ENCODE peak calls at places on chromosomes 11 and 22, in ten cellular contexts. U is right lobe of liver, Y is sigmoid colon, L is tibial nerve, A is uterus, M is heart left ventricle, F is A549, D is gastrocnemius medialis, W is testis, V is ovary. S is an unnamed sample.
A peak's percentile ranks its signal among the peaks of the same experiment; 100 is the strongest.

GRCh38 chr22:44091021-44091721 is 67.1 kb downstream of the PARVB start:
- DNase-seq in U (no peak), Y (peak; percentile 62), L (no peak), A (no peak), M (no peak), F (peak; percentile 22), D (no peak), W (no peak), V (no peak), S (peak; percentile 23)

GRCh38 chr11:78194490-78194889 is 5.8 kb downstream of the USP35 start:
- DNase-seq in U (no peak), Y (peak; percentile 15), L (no peak), A (no peak), M (no peak), F (no peak), D (no peak), W (no peak), V (no peak), S (no peak)

GRCh38 chr11:57134284-57134683 is 47.5 kb upstream of the LRRC55 start:
- DNase-seq in U (no peak), Y (no peak), L (no peak), A (no peak), M (no peak), F (no peak), D (no peak), W (no peak), V (no peak), S (no peak)

GRCh38 chr22:35552186-35552842 is 11.7 kb downstream of the RASD2 start:
- DNase-seq in U (no peak), Y (no peak), L (no peak), A (no peak), M (no peak), F (peak; percentile 30), D (no peak), W (peak; percentile 64), V (no peak), S (peak; percentile 59)

GRCh38 chr22:24376002-24376401 is 51.4 kb upstream of the ADORA2A start:
- DNase-seq in U (no peak), Y (no peak), L (no peak), A (no peak), M (no peak), F (no peak), D (no peak), W (no peak), V (no peak), S (no peak)

GRCh38 chr11:10473371-10473770 is 18.3 kb downstream of the AMPD3 start:
- DNase-seq in U (no peak), Y (no peak), L (no peak), A (no peak), M (no peak), F (no peak), D (no peak), W (no peak), V (no peak), S (no peak)

GRCh38 chr11:62437616-62438015 is 18.8 kb downstream of the SCGB1A1 start:
- DNase-seq in U (no peak), Y (no peak), L (no peak), A (no peak), M (no peak), F (no peak), D (no peak), W (no peak), V (no peak), S (no peak)

GRCh38 chr22:41343717-41344116 is 38.0 kb upstream of the TEF start:
- DNase-seq in U (no peak), Y (no peak), L (no peak), A (no peak), M (peak; percentile 16), F (no peak), D (no peak), W (no peak), V (no peak), S (no peak)

GRCh38 chr22:37819100-37819433 is 4.1 kb upstream of the GALR3 start:
- DNase-seq in U (no peak), Y (no peak), L (no peak), A (no peak), M (no peak), F (no peak), D (no peak), W (no peak), V (no peak), S (no peak)

GRCh38 chr22:37815593-37815992 is 7.6 kb upstream of the GALR3 start:
- DNase-seq in U (peak; percentile 26), Y (no peak), L (no peak), A (no peak), M (no peak), F (no peak), D (no peak), W (no peak), V (no peak), S (no peak)

GRCh38 chr22:37818397-37819099 is 4.6 kb upstream of the GALR3 start:
- DNase-seq in U (peak; percentile 75), Y (peak; percentile 83), L (no peak), A (no peak), M (peak; percentile 75), F (no peak), D (no peak), W (peak; percentile 82), V (peak; percentile 62), S (peak; percentile 77)

GRCh38 chr22:37816543-37817180 is 6.5 kb upstream of the GALR3 start:
- DNase-seq in U (peak; percentile 63), Y (no peak), L (no peak), A (no peak), M (no peak), F (no peak), D (no peak), W (no peak), V (no peak), S (no peak)

DNA sequence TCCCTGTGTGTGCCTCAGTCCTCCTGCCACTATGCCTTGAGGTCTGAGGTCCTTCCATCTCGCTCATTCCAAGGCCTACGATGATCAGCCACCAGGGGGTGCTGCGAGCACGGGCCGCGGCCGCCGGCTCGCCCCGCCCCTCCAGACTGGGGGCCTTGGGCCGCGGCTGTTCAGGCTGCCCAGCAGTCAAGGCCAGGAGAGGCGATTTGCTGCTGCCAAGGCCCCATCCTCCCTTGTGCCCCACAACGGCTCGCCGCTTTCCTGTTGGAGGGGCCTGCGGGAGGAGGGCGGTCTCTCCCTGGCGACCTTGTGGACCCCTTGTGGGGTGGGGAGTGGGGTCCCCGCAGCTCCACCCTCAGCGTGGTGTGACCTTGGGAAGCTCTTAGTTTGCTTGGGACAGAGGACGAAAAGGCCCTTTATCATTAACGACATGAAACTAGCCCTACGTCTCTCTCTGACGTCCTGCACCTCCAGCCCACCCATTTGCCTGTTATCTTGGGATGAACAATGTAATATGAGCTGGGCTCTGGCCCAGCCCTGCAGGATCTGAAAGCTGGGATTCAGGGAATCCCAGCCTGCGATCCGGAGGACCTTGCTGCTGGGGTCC is 5.4 kb upstream of the GALR3 start:
- DNase-seq in U (peak; percentile 82), Y (peak; percentile 90), L (peak; percentile 93), A (peak; percentile 89), M (peak; percentile 88), F (peak; percentile 68), D (peak; percentile 51), W (peak; percentile 92), V (peak; percentile 90), S (peak; percentile 91)
- TF ChIP-seq POLR2A in U (no peak), Y (no peak), L (no peak), A (no peak), M (no peak), F (no peak), D (no peak), W (no peak), V (peak; percentile 38), S (no peak)

GRCh38 chr22:27668828-27669797 is 132.4 kb downstream of the MN1 start:
- DNase-seq in U (no peak), Y (no peak), L (no peak), A (no peak), M (peak; percentile 94), F (peak; percentile 87), D (peak; percentile 95), W (peak; percentile 84), V (no peak), S (peak; percentile 96)
- TF ChIP-seq POLR2A in U (no peak), Y (no peak), L (no peak), A (no peak), M (peak; percentile 50), F (no peak), D (peak; percentile 82), W (no peak), V (no peak), S (peak; percentile 84)

GRCh38 chr22:30289126-30289979 is at the start of gene CASTOR1:
- DNase-seq in U (peak; percentile 99), Y (peak; percentile 100), L (peak; percentile 97), A (peak; percentile 99), M (peak; percentile 100), F (peak; percentile 96), D (peak; percentile 98), W (peak; percentile 99), V (peak; percentile 99), S (peak; percentile 97)

GRCh38 chr22:30286813-30287625 is 2.3 kb downstream of the CASTOR1 start:
- DNase-seq in U (peak; percentile 82), Y (peak; percentile 81), L (no peak), A (peak; percentile 68), M (peak; percentile 67), F (peak; percentile 73), D (no peak), W (peak; percentile 80), V (peak; percentile 71), S (peak; percentile 80)

GRCh38 chr22:30288414-30289125 is 735 bp downstream of the CASTOR1 start:
- DNase-seq in U (no peak), Y (peak; percentile 72), L (no peak), A (no peak), M (no peak), F (peak; percentile 25), D (no peak), W (no peak), V (peak; percentile 55), S (peak; percentile 53)

GRCh38 chr22:30286331-30286730 is 3.0 kb downstream of the CASTOR1 start:
- DNase-seq in U (no peak), Y (no peak), L (no peak), A (no peak), M (no peak), F (no peak), D (no peak), W (no peak), V (no peak), S (no peak)

GRCh38 chr22:30287626-30288413 is 1.5 kb downstream of the CASTOR1 start:
- DNase-seq in U (peak; percentile 87), Y (peak; percentile 96), L (peak; percentile 92), A (peak; percentile 88), M (peak; percentile 91), F (peak; percentile 91), D (peak; percentile 47), W (peak; percentile 91), V (peak; percentile 91), S (peak; percentile 91)
- TF ChIP-seq POLR2A in U (peak; percentile 15), Y (peak; percentile 20), L (peak; percentile 73), A (peak; percentile 46), M (peak; percentile 68), F (peak; percentile 19), D (peak; percentile 13), W (no peak), V (peak; percentile 50), S (no peak)

GRCh38 chr22:42635531-42635930 is 4.9 kb downstream of the ATP5MGL start:
- DNase-seq in U (no peak), Y (peak; percentile 88), L (peak; percentile 64), A (no peak), M (peak; percentile 82), F (peak; percentile 71), D (peak; percentile 91), W (no peak), V (no peak), S (no peak)

GRCh38 chr22:42639541-42640241 is 710 bp downstream of the ATP5MGL start:
- DNase-seq in U (no peak), Y (no peak), L (no peak), A (no peak), M (no peak), F (no peak), D (no peak), W (no peak), V (no peak), S (no peak)

GRCh38 chr22:42633013-42633412 is 7.4 kb downstream of the ATP5MGL start:
- DNase-seq in U (no peak), Y (no peak), L (no peak), A (no peak), M (no peak), F (no peak), D (no peak), W (no peak), V (no peak), S (no peak)

GRCh38 chr22:42637555-42637954 is 2.8 kb downstream of the ATP5MGL start:
- DNase-seq in U (no peak), Y (no peak), L (no peak), A (no peak), M (no peak), F (no peak), D (no peak), W (no peak), V (no peak), S (no peak)

DNA sequence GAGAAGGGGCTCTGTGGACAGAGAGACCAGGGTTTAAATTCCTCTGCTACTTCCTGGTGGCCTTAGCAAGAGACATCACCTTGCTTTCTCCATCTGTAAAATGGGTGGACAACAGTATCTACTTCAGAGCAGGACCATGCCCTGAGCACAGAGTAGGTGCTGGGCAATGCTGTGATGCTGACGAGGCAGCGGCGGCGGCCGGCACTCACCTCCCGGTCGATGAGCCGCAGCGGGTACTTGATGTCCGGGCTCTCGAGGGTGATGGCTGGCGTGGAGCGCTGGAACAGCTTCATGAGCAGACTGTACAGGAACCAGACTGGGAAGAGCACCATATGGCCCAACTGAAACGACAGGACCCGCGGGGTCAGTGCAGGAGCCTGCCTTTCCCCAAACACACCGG is 3.9 kb downstream of the ATP5MGL start:
- DNase-seq in U (no peak), Y (no peak), L (no peak), A (no peak), M (no peak), F (no peak), D (no peak), W (no peak), V (no peak), S (no peak)
- TF ChIP-seq POLR2A in U (no peak), Y (no peak), L (no peak), A (no peak), M (no peak), F (no peak), D (no peak), W (no peak), V (no peak), S (no peak)